ENCODE peak calls at places on chromosomes 16 and 17, in four cellular contexts. One of them, this sample, is unnamed.

GRCh38 chr17:4332296-4332970 is 34.0 kb downstream of the UBE2G1 start:
- DNase-seq in heart right ventricle: no peak
- DNase-seq in choroid plexus epithelial cell: no peak
- DNase-seq in astrocyte of the spinal cord: no peak
- DNase-seq in this sample: no peak

GRCh38 chr17:69430488-69430887 is 16.0 kb downstream of the MAP2K6 start:
- DNase-seq in heart right ventricle: no peak
- DNase-seq in choroid plexus epithelial cell: peak
- DNase-seq in astrocyte of the spinal cord: no peak
- DNase-seq in this sample: peak

GRCh38 chr17:46212634-46213435 is 19.6 kb upstream of the KANSL1 start:
- DNase-seq in heart right ventricle: peak
- DNase-seq in choroid plexus epithelial cell: peak
- DNase-seq in astrocyte of the spinal cord: peak
- DNase-seq in this sample: peak

GRCh38 chr17:12643812-12644211 is 21.9 kb upstream of the MYOCD start:
- DNase-seq in heart right ventricle: no peak
- DNase-seq in choroid plexus epithelial cell: no peak
- DNase-seq in astrocyte of the spinal cord: no peak
- DNase-seq in this sample: no peak

GRCh38 chr17:63086483-63087185 is 120.6 kb downstream of the TANC2 start:
- DNase-seq in heart right ventricle: no peak
- DNase-seq in choroid plexus epithelial cell: no peak
- DNase-seq in astrocyte of the spinal cord: peak
- DNase-seq in this sample: peak

GRCh38 chr17:45768000-45768399 is 16.1 kb upstream of the CRHR1 start:
- DNase-seq in heart right ventricle: no peak
- DNase-seq in choroid plexus epithelial cell: no peak
- DNase-seq in astrocyte of the spinal cord: no peak
- DNase-seq in this sample: no peak

GRCh38 chr17:75031972-75032895 is 14.5 kb downstream of the ATP5PD start:
- DNase-seq in heart right ventricle: peak
- DNase-seq in choroid plexus epithelial cell: peak
- DNase-seq in astrocyte of the spinal cord: peak
- DNase-seq in this sample: peak

GRCh38 chr17:62052765-62053338 is 12.2 kb downstream of the MED13 start:
- DNase-seq in heart right ventricle: no peak
- DNase-seq in choroid plexus epithelial cell: no peak
- DNase-seq in astrocyte of the spinal cord: no peak
- DNase-seq in this sample: no peak

DNA sequence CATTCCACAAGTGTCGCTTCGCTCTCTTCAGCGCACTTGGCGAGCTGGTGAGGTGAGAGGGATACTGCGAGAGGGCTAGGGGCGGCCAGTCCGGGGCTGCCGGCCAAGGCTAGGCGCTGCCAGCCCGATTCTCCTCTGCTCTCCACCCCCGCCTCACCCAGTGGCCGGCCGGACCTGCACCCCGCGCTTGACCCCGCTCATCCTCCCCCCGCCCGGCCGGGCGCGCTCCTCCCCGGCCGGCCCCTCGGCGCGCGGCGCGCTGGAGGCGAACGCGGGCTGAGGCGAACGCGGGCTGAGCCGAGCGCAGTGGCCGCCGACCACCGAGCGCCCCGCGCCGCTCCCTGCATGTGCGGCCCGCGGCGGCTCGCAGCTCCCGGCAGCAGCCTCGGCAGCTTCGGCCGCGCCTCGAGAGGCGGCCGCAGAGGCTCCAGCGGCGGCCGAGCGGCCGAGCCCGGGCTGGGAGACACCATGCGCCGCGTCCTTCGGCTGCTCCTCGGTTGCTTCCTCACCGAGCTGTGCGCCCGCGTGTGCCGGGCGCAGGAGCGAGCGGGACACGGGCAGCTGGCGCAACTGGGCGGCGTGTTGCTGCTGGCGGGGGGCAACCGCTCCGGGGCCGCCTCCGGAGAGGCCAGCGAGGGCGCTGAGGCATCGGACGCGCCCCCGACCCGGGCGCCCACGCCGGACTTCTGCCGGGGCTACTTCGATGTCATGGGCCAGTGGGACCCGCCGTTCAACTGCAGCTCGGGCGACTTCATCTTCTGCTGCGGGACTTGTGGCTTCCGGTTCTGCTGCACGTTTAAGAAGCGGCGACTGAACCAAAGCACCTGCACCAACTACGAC is at the start of gene SHISA9:
- DNase-seq in heart right ventricle: no peak
- DNase-seq in choroid plexus epithelial cell: peak
- DNase-seq in astrocyte of the spinal cord: no peak
- DNase-seq in this sample: no peak
- H3K4me3 ChIP-seq in heart right ventricle: no peak
- H3K4me3 ChIP-seq in choroid plexus epithelial cell: no peak
- H3K4me3 ChIP-seq in astrocyte of the spinal cord: no peak
- H3K4me3 ChIP-seq in this sample: no peak

GRCh38 chr17:16515933-16516332 is 23.9 kb upstream of the LRRC75A start:
- DNase-seq in heart right ventricle: no peak
- DNase-seq in choroid plexus epithelial cell: no peak
- DNase-seq in astrocyte of the spinal cord: no peak
- DNase-seq in this sample: no peak

GRCh38 chr17:16513858-16514257 is 21.9 kb upstream of the LRRC75A start:
- DNase-seq in heart right ventricle: no peak
- DNase-seq in choroid plexus epithelial cell: no peak
- DNase-seq in astrocyte of the spinal cord: no peak
- DNase-seq in this sample: no peak

GRCh38 chr17:16517477-16517876 is 25.5 kb upstream of the LRRC75A start:
- DNase-seq in heart right ventricle: no peak
- DNase-seq in choroid plexus epithelial cell: no peak
- DNase-seq in astrocyte of the spinal cord: no peak
- DNase-seq in this sample: no peak

GRCh38 chr17:16519021-16519420 is 27.0 kb upstream of the LRRC75A start:
- DNase-seq in heart right ventricle: no peak
- DNase-seq in choroid plexus epithelial cell: no peak
- DNase-seq in astrocyte of the spinal cord: no peak
- DNase-seq in this sample: no peak

GRCh38 chr17:16516594-16517018 is 24.6 kb upstream of the LRRC75A start:
- DNase-seq in heart right ventricle: peak
- DNase-seq in choroid plexus epithelial cell: peak
- DNase-seq in astrocyte of the spinal cord: peak
- DNase-seq in this sample: peak
- TF ChIP-seq CTCF in heart right ventricle: no peak
- TF ChIP-seq CTCF in choroid plexus epithelial cell: no peak
- TF ChIP-seq CTCF in astrocyte of the spinal cord: no peak
- TF ChIP-seq CTCF in this sample: no peak

DNA sequence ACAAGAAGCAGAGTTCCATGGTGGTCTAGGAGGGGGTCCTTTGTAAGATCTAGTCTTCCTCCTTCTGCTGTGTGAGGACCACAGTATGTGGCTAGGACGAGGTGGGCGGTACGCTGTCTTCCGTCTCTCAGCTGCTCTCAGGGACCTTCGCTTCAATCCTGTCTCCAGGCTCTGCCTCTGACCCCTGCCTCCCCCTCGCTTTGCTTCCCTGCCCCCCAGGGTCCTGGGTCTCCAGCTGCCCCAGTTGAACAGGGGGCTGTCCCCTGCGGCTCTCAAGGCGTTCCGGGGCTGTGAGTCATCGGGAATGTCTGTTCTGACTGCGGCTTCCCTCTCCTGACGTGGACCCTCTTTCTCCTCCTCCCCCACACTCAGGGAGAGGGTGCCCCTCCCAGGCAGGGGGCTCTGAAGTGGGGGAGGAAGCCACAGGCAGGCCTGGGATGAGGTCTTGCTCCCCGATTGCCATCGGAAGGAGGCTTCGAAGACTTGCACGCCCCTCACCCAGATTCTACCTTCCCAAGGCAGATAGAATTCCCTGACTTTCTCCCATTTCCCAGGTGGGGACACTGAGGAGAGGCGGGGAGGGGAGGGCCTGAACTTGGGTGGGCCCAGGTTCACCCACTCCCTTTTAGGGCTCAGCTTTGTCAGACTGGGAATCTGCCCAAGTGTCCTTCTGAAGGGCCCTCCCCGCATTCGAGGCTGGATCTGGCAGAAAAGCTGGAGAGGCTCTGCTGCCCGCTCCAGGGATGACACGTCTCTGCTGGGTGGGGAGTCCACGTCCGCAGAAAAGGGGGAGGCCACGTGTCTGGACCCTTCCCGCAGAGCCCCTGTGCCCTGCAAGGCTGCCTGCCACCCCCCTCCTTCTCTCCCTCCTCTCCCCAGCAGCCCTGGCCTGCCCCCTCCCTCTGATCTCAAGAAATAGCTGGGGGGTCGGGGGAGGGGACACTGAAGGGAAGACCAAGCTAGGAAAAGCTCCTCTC is 9.1 kb upstream of the COL1A1 start:
- DNase-seq in heart right ventricle: peak
- DNase-seq in choroid plexus epithelial cell: peak
- DNase-seq in astrocyte of the spinal cord: peak
- DNase-seq in this sample: peak
- H3K4me3 ChIP-seq in heart right ventricle: no peak
- H3K4me3 ChIP-seq in choroid plexus epithelial cell: peak
- H3K4me3 ChIP-seq in astrocyte of the spinal cord: peak
- H3K4me3 ChIP-seq in this sample: peak

GRCh38 chr17:11296994-11297393 is 56.0 kb downstream of the SHISA6 start:
- DNase-seq in heart right ventricle: no peak
- DNase-seq in choroid plexus epithelial cell: peak
- DNase-seq in astrocyte of the spinal cord: no peak
- DNase-seq in this sample: no peak
- TF ChIP-seq CTCF in heart right ventricle: no peak
- TF ChIP-seq CTCF in choroid plexus epithelial cell: no peak
- TF ChIP-seq CTCF in astrocyte of the spinal cord: no peak
- TF ChIP-seq CTCF in this sample: no peak

GRCh38 chr17:41915566-41915965 is 3.2 kb downstream of the ACLY start:
- DNase-seq in heart right ventricle: no peak
- DNase-seq in choroid plexus epithelial cell: no peak
- DNase-seq in astrocyte of the spinal cord: no peak
- DNase-seq in this sample: no peak
- H3K4me3 ChIP-seq in heart right ventricle: no peak
- H3K4me3 ChIP-seq in choroid plexus epithelial cell: no peak
- H3K4me3 ChIP-seq in astrocyte of the spinal cord: peak
- H3K4me3 ChIP-seq in this sample: no peak

GRCh38 chr16:54633943-54634362 is 296.7 kb upstream of the IRX5 start:
- DNase-seq in heart right ventricle: peak
- DNase-seq in choroid plexus epithelial cell: peak
- DNase-seq in astrocyte of the spinal cord: peak
- DNase-seq in this sample: no peak
- TF ChIP-seq CTCF in heart right ventricle: no peak
- TF ChIP-seq CTCF in choroid plexus epithelial cell: peak
- TF ChIP-seq CTCF in astrocyte of the spinal cord: peak
- TF ChIP-seq CTCF in this sample: peak

DNA sequence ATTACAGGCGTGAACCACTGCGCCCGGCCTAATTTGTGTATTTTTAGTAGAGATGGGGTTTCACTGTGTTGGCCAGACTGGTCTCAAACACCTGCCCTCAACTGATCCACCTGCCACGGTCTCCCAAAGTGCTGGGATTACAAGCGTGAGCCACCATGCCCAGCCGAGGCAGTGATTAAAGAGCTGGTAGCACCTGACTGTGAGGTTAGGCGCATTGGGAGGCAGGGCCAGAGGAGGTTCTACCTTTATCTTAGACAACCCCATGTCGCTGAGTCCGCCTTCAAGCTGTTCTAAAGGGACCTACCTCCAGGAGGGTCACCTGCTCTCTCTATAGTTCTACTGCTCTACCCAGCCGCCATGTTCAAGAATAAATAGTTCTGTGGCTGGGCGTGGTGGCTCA is 8.1 kb downstream of the RSL1D1 start:
- DNase-seq in heart right ventricle: no peak
- DNase-seq in choroid plexus epithelial cell: no peak
- DNase-seq in astrocyte of the spinal cord: no peak
- DNase-seq in this sample: no peak
- H3K4me3 ChIP-seq in heart right ventricle: no peak
- H3K4me3 ChIP-seq in choroid plexus epithelial cell: no peak
- H3K4me3 ChIP-seq in astrocyte of the spinal cord: no peak
- H3K4me3 ChIP-seq in this sample: no peak

GRCh38 chr16:57419506-57419905 is 14.9 kb downstream of the CCL17 start:
- DNase-seq in heart right ventricle: no peak
- DNase-seq in choroid plexus epithelial cell: no peak
- DNase-seq in astrocyte of the spinal cord: no peak
- DNase-seq in this sample: no peak

GRCh38 chr16:57423152-57423551 is 18.6 kb downstream of the CCL17 start:
- DNase-seq in heart right ventricle: no peak
- DNase-seq in choroid plexus epithelial cell: no peak
- DNase-seq in astrocyte of the spinal cord: no peak
- DNase-seq in this sample: no peak

GRCh38 chr16:57424599-57424998 is 20.0 kb downstream of the CCL17 start:
- DNase-seq in heart right ventricle: peak
- DNase-seq in choroid plexus epithelial cell: no peak
- DNase-seq in astrocyte of the spinal cord: no peak
- DNase-seq in this sample: no peak

GRCh38 chr16:57426356-57426755 is 20.8 kb downstream of the CIAPIN1 start:
- DNase-seq in heart right ventricle: no peak
- DNase-seq in choroid plexus epithelial cell: no peak
- DNase-seq in astrocyte of the spinal cord: no peak
- DNase-seq in this sample: no peak

DNA sequence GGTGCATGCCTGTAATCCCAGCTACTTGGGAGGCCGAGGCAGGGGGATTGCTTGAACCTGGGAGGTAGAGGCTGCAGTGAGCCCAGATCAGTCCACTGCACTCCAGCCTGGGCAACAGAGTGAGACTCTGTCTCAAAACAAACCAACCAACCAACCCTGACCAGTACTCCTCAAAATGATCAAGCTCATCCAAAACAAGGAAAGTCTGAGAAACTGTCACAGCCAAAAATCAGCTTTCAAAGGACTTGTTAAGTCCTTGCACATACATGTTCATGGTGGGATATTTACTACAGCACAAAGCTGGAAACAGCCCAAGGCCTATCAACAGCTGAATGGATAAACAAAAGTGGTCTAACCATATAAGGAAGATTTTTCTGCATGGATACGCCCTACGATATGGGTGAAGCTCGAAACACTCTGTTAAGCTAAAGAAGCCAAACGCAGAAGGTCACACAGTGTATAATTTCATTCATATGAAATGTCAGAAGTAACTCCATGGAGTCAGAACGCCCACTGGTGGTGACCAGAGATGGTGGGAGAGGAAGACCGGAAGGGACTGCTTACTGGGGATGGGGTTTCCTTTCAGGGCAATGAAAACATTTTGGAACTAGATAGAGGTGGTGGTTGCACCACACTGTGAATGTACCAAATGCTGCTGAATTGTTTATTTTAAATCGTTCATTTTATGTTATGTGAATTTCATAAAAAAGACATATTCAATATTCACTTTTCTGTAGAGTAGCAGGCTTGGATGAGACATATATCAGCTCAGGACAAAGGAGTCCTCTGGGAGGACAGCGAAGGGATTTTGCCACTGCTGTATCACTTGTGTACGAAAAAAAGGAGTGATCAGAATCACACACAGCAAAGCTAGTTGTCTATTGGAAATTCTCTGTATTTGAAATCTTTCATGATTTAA is 17.7 kb downstream of the CCL17 start:
- DNase-seq in heart right ventricle: peak
- DNase-seq in choroid plexus epithelial cell: peak
- DNase-seq in astrocyte of the spinal cord: peak
- DNase-seq in this sample: peak
- TF ChIP-seq CTCF in heart right ventricle: peak
- TF ChIP-seq CTCF in choroid plexus epithelial cell: peak
- TF ChIP-seq CTCF in astrocyte of the spinal cord: peak
- TF ChIP-seq CTCF in this sample: peak